ENCODE peak calls at places on chromosome 17, in eight cellular contexts. R is NCI-H1092; D is kidney glomerular epithelial cell; H is occipital lobe; M is activated naive CD8-positive, alpha-beta T cell treated with anti-CD3 and anti-CD28 coated beads, Interleukin-2, amount 50 U/mL, for 16 hours; B is sigmoid colon; P is M059J; V is stimulated activated CD4-positive, alpha-beta T cell treated with anti-CD3 and anti-CD28 coated beads, Interleukin-1b, Interleukin-23, amount 100 ng/mL, for 24 hours. O is an unnamed sample.

GRCh38 chr17:45286286-45286685 is 24.4 kb upstream of the SPATA32 start:
- DNase-seq in R (no peak), M (no peak), P (no peak), B (no peak), H (no peak), D (no peak), V (no peak), O (no peak)

GRCh38 chr17:78952706-78953105 is 27.0 kb downstream of the LGALS3BP start:
- DNase-seq in D (no peak), P (no peak), H (no peak), M (no peak), B (peak), V (no peak), R (no peak), O (no peak)

GRCh38 chr17:45948881-45949624 is 50.0 kb upstream of the STH start:
- DNase-seq in R (no peak), V (peak), H (peak), P (peak), D (peak), B (peak), M (peak), O (peak)

GRCh38 chr17:29948460-29949185 is 7.2 kb downstream of the EFCAB5 start:
- DNase-seq in D (no peak), H (no peak), M (no peak), P (no peak), B (no peak), R (no peak), V (no peak), O (no peak)

GRCh38 chr17:49616086-49616485 is 40.4 kb downstream of the NXPH3 start:
- DNase-seq in P (no peak), M (no peak), B (no peak), H (no peak), R (no peak), D (no peak), V (no peak), O (no peak)

GRCh38 chr17:145671-146541 is 8.5 kb downstream of the SCGB1C2 start:
- DNase-seq in B (peak), M (no peak), D (no peak), P (no peak), R (no peak), V (no peak), H (no peak), O (no peak)

GRCh38 chr17:29726721-29727252 is 104.1 kb upstream of the CORO6 start:
- DNase-seq in V (no peak), D (peak), P (peak), R (no peak), H (no peak), B (no peak), M (no peak), O (no peak)

GRCh38 chr17:16363749-16364536 is 10.7 kb upstream of the CENPV start:
- DNase-seq in P (peak), R (peak), M (peak), V (peak), D (peak), H (no peak), B (peak), O (peak)

GRCh38 chr17:19975601-19976000 is 2.0 kb downstream of the AKAP10 start:
- DNase-seq in H (no peak), B (no peak), P (no peak), M (no peak), V (no peak), D (no peak), R (no peak), O (no peak)